ENCODE peak calls at places on chromosomes 11 and 22, in five cellular contexts. B is right cardiac atrium, M is pancreas, H is sigmoid colon, X is BJ. C is an unnamed sample.

GRCh38 chr11:132650969-132651720 is 881.2 kb downstream of the OPCML start:
- DNase-seq in B (no peak), M (no peak), H (no peak), X (no peak), C (no peak)

GRCh38 chr11:14029971-14030531 is 67.5 kb downstream of the SPON1 start:
- DNase-seq in B (peak; percentile 70), M (peak; percentile 71), H (peak; percentile 82), X (no peak), C (no peak)

GRCh38 chr11:106331163-106331562 is 253.7 kb downstream of the AASDHPPT start:
- DNase-seq in B (no peak), M (no peak), H (no peak), X (no peak), C (no peak)

GRCh38 chr22:44182591-44183588 is 2.2 kb downstream of the PARVG start:
- DNase-seq in B (peak; percentile 56), M (peak; percentile 54), H (peak; percentile 78), X (no peak), C (no peak)

GRCh38 chr11:116189378-116190170 is 583.2 kb downstream of the BUD13 start:
- DNase-seq in B (no peak), M (no peak), H (no peak), X (no peak), C (no peak)

GRCh38 chr22:27541831-27542230 is 259.7 kb downstream of the MN1 start:
- DNase-seq in B (no peak), M (no peak), H (no peak), X (no peak), C (no peak)

GRCh38 chr11:133384731-133385130 is 147.6 kb downstream of the OPCML start:
- DNase-seq in B (no peak), M (no peak), H (no peak), X (no peak), C (no peak)

GRCh38 chr22:29306175-29306829 is at the start of gene GAS2L1:
- DNase-seq in B (peak; percentile 89), M (peak; percentile 89), H (peak; percentile 94), X (no peak), C (peak; percentile 92)

GRCh38 chr22:39117585-39118191 is 20.6 kb downstream of the APOBEC3H start:
- DNase-seq in B (no peak), M (no peak), H (peak; percentile 56), X (no peak), C (peak; percentile 77)

GRCh38 chr22:36331306-36331911 is 56.4 kb downstream of the MYH9 start:
- DNase-seq in B (peak; percentile 88), M (no peak), H (peak; percentile 96), X (peak; percentile 68), C (peak; percentile 83)

GRCh38 chr11:64918056-64918455 is 1.0 kb upstream of the ATG2A start:
- DNase-seq in B (no peak), M (no peak), H (peak; percentile 60), X (no peak), C (no peak)

GRCh38 chr11:128790200-128790599 is 76.9 kb downstream of the KCNJ1 start:
- DNase-seq in B (peak; percentile 86), M (no peak), H (no peak), X (no peak), C (no peak)

GRCh38 chr11:70581991-70582885 is 183.9 kb downstream of the CTTN start:
- DNase-seq in B (no peak), M (peak; percentile 43), H (peak; percentile 57), X (no peak), C (no peak)

GRCh38 chr11:3840289-3840869 is 380 bp downstream of the RHOG start:
- DNase-seq in B (no peak), M (no peak), H (no peak), X (no peak), C (no peak)

GRCh38 chr11:235180-235997 is 753 bp downstream of the SIRT3 start:
- DNase-seq in B (no peak), M (peak; percentile 32), H (peak; percentile 61), X (no peak), C (no peak)

GRCh38 chr11:88508808-88509581 is 171.5 kb upstream of the CTSC start:
- DNase-seq in B (peak; percentile 39), M (peak; percentile 75), H (no peak), X (no peak), C (no peak)

GRCh38 chr11:88508558-88508807 is 170.9 kb upstream of the CTSC start:
- DNase-seq in B (no peak), M (no peak), H (no peak), X (no peak), C (no peak)

DNA sequence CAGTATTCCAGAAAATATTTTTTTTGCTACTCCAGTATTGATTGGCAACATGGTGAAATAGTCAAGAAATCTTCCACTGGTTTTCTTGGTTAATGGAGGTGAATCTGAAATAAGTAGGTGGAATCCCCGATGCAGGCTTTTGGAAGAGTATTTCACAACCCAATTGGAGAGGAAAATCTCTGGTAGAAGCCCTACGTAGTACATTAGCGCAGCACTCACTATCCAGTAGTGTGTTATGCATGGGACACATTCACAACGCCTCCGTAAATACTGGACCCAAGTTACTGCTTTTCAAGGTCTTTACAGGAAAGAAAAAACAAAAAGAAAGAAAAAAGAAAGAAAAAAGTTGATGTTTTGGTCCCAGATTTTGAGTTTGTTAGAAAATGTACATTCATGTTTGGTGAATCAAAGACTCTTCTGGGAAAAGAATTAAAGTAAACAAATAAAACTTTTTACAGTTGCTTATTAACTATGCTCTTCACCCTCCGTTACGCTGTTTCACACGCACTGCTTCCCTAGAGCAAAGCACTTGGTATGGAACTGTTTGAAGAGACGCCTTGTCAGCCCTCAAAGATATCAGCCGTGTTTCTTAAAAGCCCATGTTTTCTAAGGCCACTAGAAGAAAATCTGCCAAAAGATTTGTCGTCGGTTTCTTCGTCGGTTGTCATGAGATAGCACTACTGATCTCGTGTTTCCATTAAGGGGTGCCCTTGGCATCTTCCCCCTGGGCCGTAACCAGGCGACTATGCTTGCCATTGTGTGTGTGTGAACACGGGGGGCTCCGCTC is 170.4 kb upstream of the CTSC start:
- DNase-seq in B (no peak), M (no peak), H (no peak), X (no peak), C (no peak)
- H3K4me3 ChIP-seq in B (no peak overlapping the region), M (no peak overlapping the region), H (peak overlapping the region; percentile 46), X (no peak overlapping the region), C (no peak overlapping the region)

GRCh38 chr22:43000441-43001175 is 14.3 kb downstream of the PACSIN2 start:
- DNase-seq in B (no peak), M (no peak), H (peak; percentile 53), X (no peak), C (no peak)
- H3K4me3 ChIP-seq in B (no peak overlapping the region), M (no peak overlapping the region), H (no peak overlapping the region), X (no peak overlapping the region), C (no peak overlapping the region)

GRCh38 chr11:59556883-59557205 is 45.5 kb downstream of the OR4D9 start:
- DNase-seq in B (no peak), M (no peak), H (no peak), X (no peak), C (no peak)

GRCh38 chr11:59556115-59556882 is 45.0 kb downstream of the OR4D9 start:
- DNase-seq in B (peak; percentile 58), M (no peak), H (peak; percentile 78), X (no peak), C (peak; percentile 83)

GRCh38 chr11:59553323-59553722 is 42.0 kb downstream of the OR4D9 start:
- DNase-seq in B (no peak), M (no peak), H (no peak), X (no peak), C (no peak)

GRCh38 chr11:59557940-59558643 is 46.8 kb downstream of the OR4D9 start:
- DNase-seq in B (no peak), M (no peak), H (no peak), X (no peak), C (no peak)

GRCh38 chr11:59555601-59556114 is 44.3 kb downstream of the OR4D9 start:
- DNase-seq in B (no peak), M (no peak), H (no peak), X (no peak), C (no peak)
- H3K4me3 ChIP-seq in B (peak overlapping the region; percentile 66), M (no peak overlapping the region), H (peak overlapping the region; percentile 42), X (peak overlapping the region; percentile 33), C (peak overlapping the region; percentile 30)

GRCh38 chr22:50242406-50242949 is 2.3 kb downstream of the TUBGCP6 start:
- DNase-seq in B (no peak), M (no peak), H (no peak), X (no peak), C (no peak)
- H3K4me3 ChIP-seq in B (peak overlapping the region; percentile 5), M (peak overlapping the region; percentile 96), H (peak overlapping the region; percentile 91), X (peak overlapping the region; percentile 81), C (no peak overlapping the region)

DNA sequence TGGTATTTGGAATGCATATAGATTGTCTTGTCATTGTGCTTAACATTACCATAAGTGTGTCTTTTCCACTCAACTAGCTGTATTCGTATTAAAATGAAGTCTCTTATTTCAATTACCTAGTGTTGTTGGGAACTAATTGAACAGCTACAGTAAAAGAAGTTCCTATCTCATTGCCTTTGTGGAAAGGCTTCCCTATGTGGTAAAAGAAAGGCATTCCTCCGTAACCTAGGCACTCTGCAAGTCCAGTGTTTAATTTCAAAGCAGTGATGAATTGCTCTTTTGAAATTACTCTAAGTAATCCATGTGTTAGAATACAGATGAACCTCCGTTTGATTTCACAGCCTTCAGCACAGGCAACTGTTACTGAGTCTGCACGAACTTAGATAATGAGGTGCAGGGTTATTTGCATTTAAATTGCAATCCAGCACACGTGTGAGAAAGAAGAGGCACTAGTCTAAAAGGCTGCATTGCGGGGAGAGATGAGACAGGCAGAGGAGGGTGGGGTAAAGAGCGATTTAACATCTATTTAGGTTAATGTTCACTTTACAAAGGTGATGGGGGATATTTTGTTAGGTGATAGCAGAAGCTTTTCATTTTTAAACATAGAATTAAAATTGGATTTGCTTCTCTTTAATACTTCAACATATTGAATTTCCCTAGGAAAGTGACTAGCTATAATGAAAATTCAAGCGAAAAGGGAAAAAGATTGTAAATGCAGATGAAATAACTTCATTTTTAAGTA is 25.0 kb upstream of the CRTAM start:
- DNase-seq in B (no peak), M (no peak), H (no peak), X (no peak), C (no peak)
- H3K4me3 ChIP-seq in B (no peak overlapping the region), M (no peak overlapping the region), H (no peak overlapping the region), X (no peak overlapping the region), C (no peak overlapping the region)

DNA sequence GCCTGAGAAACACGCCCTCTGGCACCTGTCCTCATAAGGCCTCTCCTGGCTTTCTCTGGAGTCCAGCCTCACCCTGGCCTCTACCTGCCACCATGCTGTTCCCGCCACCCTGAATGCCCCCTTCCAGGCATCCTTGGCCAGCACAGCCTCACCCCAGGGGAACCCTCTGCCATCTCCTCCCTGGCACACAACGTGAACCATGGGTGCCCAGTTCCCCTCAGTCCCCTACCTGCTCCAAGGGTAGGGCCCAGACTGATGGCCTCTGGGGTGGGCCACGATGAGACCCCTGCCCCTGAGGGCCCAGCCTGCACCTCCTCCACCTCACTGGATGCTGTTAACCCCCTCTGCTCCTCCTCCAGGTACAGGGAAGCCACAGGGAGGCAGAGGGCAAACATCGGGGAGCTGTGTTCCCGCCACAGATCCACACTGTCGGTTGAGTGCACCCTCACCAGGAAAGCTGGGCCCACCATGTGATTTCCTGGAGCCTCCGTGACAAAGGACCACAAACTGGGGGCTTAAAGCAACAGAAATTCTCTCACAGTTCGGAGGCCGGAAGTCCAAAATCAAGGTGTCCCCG is 169.6 kb downstream of the BRD1 start:
- DNase-seq in B (no peak), M (no peak), H (peak; percentile 58), X (no peak), C (no peak)
- H3K4me3 ChIP-seq in B (no peak overlapping the region), M (no peak overlapping the region), H (no peak overlapping the region), X (no peak overlapping the region), C (no peak overlapping the region)

GRCh38 chr11:92225563-92226308 is 1.1 kb downstream of the FAT3 start:
- DNase-seq in B (no peak), M (peak; percentile 55), H (peak; percentile 64), X (no peak), C (no peak)
- H3K4me3 ChIP-seq in B (peak overlapping the region; percentile 37), M (no peak overlapping the region), H (peak overlapping the region; percentile 50), X (peak overlapping the region; percentile 48), C (no peak overlapping the region)

GRCh38 chr22:50603511-50604255 is 3.1 kb downstream of the MAPK8IP2 start:
- DNase-seq in B (no peak), M (no peak), H (no peak), X (no peak), C (no peak)
- H3K4me3 ChIP-seq in B (no peak overlapping the region), M (no peak overlapping the region), H (no peak overlapping the region), X (no peak overlapping the region), C (no peak overlapping the region)